ENCODE peak calls at places on chromosomes 2 and 18, in nine cellular contexts. Z is NCI-H2029; U is activated CD4-positive, CD25-positive, alpha-beta regulatory T cell treated with anti-CD3 and anti-CD28 coated beads, Interleukin-2, amount 50 U/mL, for 16 hours; O is memory B cell; M is anterior cingulate cortex; W is activated T-cell treated with anti-CD3 and anti-CD28 coated beads for 4 hours; L is mesothelial cell of epicardium; A is glomerular endothelial cell; X is esophagus squamous epithelium. I is an unnamed sample.

GRCh38 chr18:136433-136832 is 21.9 kb upstream of the USP14 start:
- DNase-seq in X (no peak), U (no peak), Z (no peak), L (no peak), M (no peak), A (no peak), O (no peak), W (no peak), I (no peak)

GRCh38 chr2:212021947-212022346 is 516.7 kb downstream of the ERBB4 start:
- DNase-seq in X (no peak), M (no peak), L (no peak), A (no peak), O (no peak), Z (no peak), U (no peak), W (no peak), I (peak; percentile 76)

GRCh38 chr18:49972535-49972934 is 159.2 kb upstream of the ACAA2 start:
- DNase-seq in L (no peak), U (no peak), A (no peak), Z (no peak), W (no peak), O (no peak), X (no peak), M (no peak), I (no peak)

GRCh38 chr2:120748310-120748709 is 12.6 kb downstream of the GLI2 start:
- DNase-seq in W (no peak), X (no peak), L (no peak), Z (no peak), U (no peak), O (no peak), M (no peak), A (no peak), I (no peak)

GRCh38 chr2:43824951-43825493 is 13.6 kb downstream of the ABCG5 start:
- DNase-seq in A (no peak), Z (no peak), L (no peak), O (no peak), U (no peak), M (no peak), X (no peak), W (no peak), I (no peak)

GRCh38 chr2:238123218-238123971 is 15.1 kb upstream of the KLHL30 start:
- DNase-seq in A (no peak), O (no peak), L (no peak), U (no peak), M (no peak), W (no peak), X (no peak), Z (no peak), I (no peak)

GRCh38 chr2:12211326-12212170 is 465.1 kb downstream of the LPIN1 start:
- DNase-seq in O (no peak), X (no peak), L (no peak), Z (no peak), W (no peak), A (no peak), U (no peak), M (no peak), I (no peak)

GRCh38 chr18:58671941-58672565 is 788 bp downstream of the MALT1 start:
- DNase-seq in X (peak; percentile 7), W (no peak), U (no peak), L (no peak), M (no peak), O (no peak), Z (no peak), A (no peak), I (peak; percentile 82)

GRCh38 chr18:34738173-34738894 is 28.2 kb downstream of the DTNA start:
- DNase-seq in O (no peak), W (no peak), U (no peak), L (peak; percentile 41), A (no peak), X (no peak), M (no peak), Z (no peak), I (peak; percentile 77)

GRCh38 chr2:23122681-23123080 is 262.3 kb upstream of the KLHL29 start:
- DNase-seq in M (no peak), W (no peak), X (no peak), A (no peak), O (no peak), Z (no peak), L (no peak), U (no peak), I (no peak)

GRCh38 chr2:167861574-167862193 is 385.7 kb downstream of the STK39 start:
- DNase-seq in O (no peak), W (no peak), L (no peak), A (no peak), X (no peak), M (no peak), Z (no peak), U (no peak), I (no peak)

I was measured in bronchial epithelial cell.